ENCODE peak calls at places on chromosomes 1 and 21, in eight cellular contexts. R is OCI-M1; G is uterus; B is cardiac septum; O is non-pigmented ciliary epithelial cell; T is stomach; I is activated CD4-positive, alpha-beta T cell treated with anti-CD3 and anti-CD28 coated beads, Interleukin-2, amount 10 ng/mL, durations not matched to agents 7 days and 5 days; Q is B cell. X is an unnamed sample.

GRCh38 chr1:20440785-20441200 is 45.2 kb downstream of the CAMK2N1 start:
- DNase-seq in R (peak; percentile 47), G (peak; percentile 37), B (peak; percentile 44), O (no peak), T (peak; percentile 28), I (peak; percentile 53), Q (peak; percentile 45), X (peak; percentile 47)

GRCh38 chr1:206551985-206552325 is 44.6 kb downstream of the RASSF5 start:
- DNase-seq in R (no peak), G (no peak), B (no peak), O (no peak), T (no peak), I (peak; percentile 87), Q (no peak), X (no peak)

GRCh38 chr1:165564561-165564960 is 20.8 kb downstream of the LRRC52 start:
- DNase-seq in R (no peak), G (no peak), B (no peak), O (no peak), T (peak; percentile 36), I (no peak), Q (no peak), X (no peak)

GRCh38 chr21:42332557-42332956 is 17.3 kb upstream of the TFF3 start:
- DNase-seq in R (no peak), G (no peak), B (no peak), O (no peak), T (no peak), I (no peak), Q (no peak), X (no peak)

GRCh38 chr1:153639280-153639679 is 5.4 kb downstream of the CHTOP start:
- DNase-seq in R (no peak), G (no peak), B (no peak), O (no peak), T (no peak), I (no peak), Q (no peak), X (no peak)

GRCh38 chr1:203512830-203513578 is 19.1 kb downstream of the OPTC start:
- DNase-seq in R (peak; percentile 20), G (peak; percentile 69), B (no peak), O (peak; percentile 83), T (peak; percentile 44), I (peak; percentile 30), Q (no peak), X (no peak)

GRCh38 chr21:39715804-39716397 is 29.1 kb upstream of the IGSF5 start:
- DNase-seq in R (peak; percentile 73), G (peak; percentile 22), B (no peak), O (no peak), T (peak; percentile 65), I (peak; percentile 57), Q (no peak), X (peak; percentile 61)

GRCh38 chr1:172429324-172430127 is 9.0 kb downstream of the C1orf105 start:
- DNase-seq in R (peak; percentile 89), G (no peak), B (no peak), O (peak; percentile 32), T (peak; percentile 36), I (peak; percentile 67), Q (peak; percentile 44), X (peak; percentile 81)

GRCh38 chr1:167627865-167628641 is 2.0 kb upstream of the RCSD1 start:
- DNase-seq in R (peak; percentile 84), G (no peak), B (peak; percentile 85), O (no peak), T (peak; percentile 60), I (peak; percentile 88), Q (peak; percentile 69), X (peak; percentile 74)

GRCh38 chr1:56333461-56333860 is 245.9 kb downstream of the PLPP3 start:
- DNase-seq in R (no peak), G (no peak), B (no peak), O (no peak), T (no peak), I (no peak), Q (no peak), X (no peak)

GRCh38 chr1:182614796-182615451 is 10.7 kb upstream of the RGS16 start:
- DNase-seq in R (peak; percentile 27), G (peak; percentile 82), B (peak; percentile 94), O (no peak), T (peak; percentile 76), I (peak; percentile 16), Q (peak; percentile 65), X (peak; percentile 77)

GRCh38 chr1:18606443-18607288 is 24.0 kb upstream of the PAX7 start:
- DNase-seq in R (no peak), G (no peak), B (no peak), O (no peak), T (no peak), I (no peak), Q (no peak), X (no peak)

GRCh38 chr21:44349416-44349846 is 4.0 kb upstream of the TRPM2 start:
- DNase-seq in R (no peak), G (no peak), B (no peak), O (no peak), T (no peak), I (no peak), Q (no peak), X (no peak)

GRCh38 chr21:43597052-43597451 is 62.2 kb downstream of the HSF2BP start:
- DNase-seq in R (no peak), G (no peak), B (no peak), O (peak; percentile 75), T (no peak), I (no peak), Q (no peak), X (no peak)

GRCh38 chr1:109399326-109399957 is 1.7 kb upstream of the SORT1 start:
- DNase-seq in R (peak; percentile 88), G (no peak), B (no peak), O (no peak), T (no peak), I (peak; percentile 62), Q (peak; percentile 51), X (peak; percentile 67)

GRCh38 chr1:235068155-235069121 is 60.2 kb downstream of the TOMM20 start:
- DNase-seq in R (no peak), G (no peak), B (no peak), O (no peak), T (peak; percentile 54), I (no peak), Q (no peak), X (no peak)

GRCh38 chr1:1678581-1679380 is 13.8 kb downstream of the SLC35E2B start:
- DNase-seq in R (no peak), G (no peak), B (no peak), O (no peak), T (peak; percentile 84), I (peak; percentile 37), Q (peak; percentile 71), X (peak; percentile 42)

GRCh38 chr1:19460535-19461351 is 24.6 kb downstream of the CAPZB start:
- DNase-seq in R (no peak), G (no peak), B (no peak), O (no peak), T (no peak), I (no peak), Q (no peak), X (no peak)

GRCh38 chr1:234531181-234532132 is 52.5 kb upstream of the TARBP1 start:
- DNase-seq in R (no peak), G (peak; percentile 78), B (no peak), O (no peak), T (peak; percentile 62), I (no peak), Q (no peak), X (no peak)

GRCh38 chr1:95021794-95022193 is 51.0 kb downstream of the ALG14 start:
- DNase-seq in R (no peak), G (peak; percentile 42), B (no peak), O (no peak), T (no peak), I (no peak), Q (no peak), X (no peak)